ENCODE peak calls at places on chromosomes 13 and 19, in eight cellular contexts. K is epithelial cell of proximal tubule, F is AG04450, V is progenitor cell of endocrine pancreas, I is bronchial epithelial cell, Z is right lobe of liver, R is uterus, P is lower lobe of right lung. G is an unnamed sample.

GRCh38 chr19:30799854-30800755 is 427.9 kb downstream of the ZNF536 start:
- DNase-seq in P (peak), Z (peak), R (no peak), I (peak), V (peak), F (no peak), K (no peak), G (peak)

GRCh38 chr13:25249001-25249543 is 38.2 kb downstream of the MTMR6 start:
- DNase-seq in K (no peak), V (no peak), F (no peak), R (no peak), Z (no peak), P (no peak), I (peak), G (no peak)

GRCh38 chr13:60020288-60020687 is 143.4 kb downstream of the DIAPH3 start:
- DNase-seq in R (no peak), F (no peak), Z (no peak), I (no peak), K (no peak), P (no peak), V (no peak), G (no peak)

GRCh38 chr13:24159921-24160324 is 597 bp upstream of the SPATA13 start:
- DNase-seq in F (no peak), P (no peak), V (no peak), I (no peak), Z (peak), K (peak), R (no peak), G (no peak)

GRCh38 chr13:61880576-61881283 is 465.1 kb upstream of the PCDH20 start:
- DNase-seq in P (no peak), F (no peak), V (no peak), K (peak), Z (no peak), R (no peak), I (peak), G (no peak)

GRCh38 chr19:3344608-3345598 is 21.5 kb upstream of the NFIC start:
- DNase-seq in K (no peak), V (no peak), F (no peak), I (no peak), P (no peak), Z (no peak), R (peak), G (no peak)

GRCh38 chr13:44068737-44069136 is 189.0 kb downstream of the LACC1 start:
- DNase-seq in P (no peak), Z (no peak), R (no peak), I (peak), K (peak), V (no peak), F (peak), G (no peak)

GRCh38 chr13:111474136-111475002 is 153.9 kb downstream of the TEX29 start:
- DNase-seq in Z (no peak), K (peak), R (no peak), I (peak), P (no peak), V (no peak), F (peak), G (peak)

GRCh38 chr13:112554214-112554850 is 33.6 kb downstream of the TUBGCP3 start:
- DNase-seq in V (no peak), R (no peak), Z (no peak), P (no peak), I (no peak), F (no peak), K (no peak), G (no peak)

GRCh38 chr13:60351816-60352215 is 45.2 kb upstream of the TDRD3 start:
- DNase-seq in Z (no peak), F (no peak), V (no peak), R (no peak), I (no peak), P (no peak), K (no peak), G (no peak)

GRCh38 chr13:110319774-110320509 is 12.9 kb downstream of the COL4A2 start:
- DNase-seq in I (peak), V (no peak), P (peak), Z (no peak), R (no peak), F (no peak), K (peak), G (peak)

GRCh38 chr19:19737559-19738332 is 4.8 kb upstream of the ZNF14 start:
- DNase-seq in V (no peak), I (no peak), R (no peak), F (no peak), K (no peak), Z (no peak), P (no peak), G (no peak)

GRCh38 chr19:19738564-19738963 is 5.7 kb upstream of the ZNF14 start:
- DNase-seq in I (no peak), F (no peak), P (no peak), K (no peak), R (no peak), Z (no peak), V (no peak), G (no peak)

GRCh38 chr19:19732579-19733501 is at the start of gene ZNF14:
- DNase-seq in F (peak), I (peak), R (peak), Z (peak), P (peak), K (peak), V (peak), G (peak)
- TF ChIP-seq CTCF in F (peak), I (peak), R (no peak), Z (no peak), P (no peak), K (peak), V (peak), G (no peak)

GRCh38 chr19:10828981-10829821 is 6.8 kb downstream of the TMED1 start:
- DNase-seq in R (no peak), Z (no peak), P (peak), F (no peak), K (no peak), V (no peak), I (no peak), G (no peak)
- TF ChIP-seq CTCF in R (no peak), Z (no peak), P (no peak), F (peak), K (peak), V (no peak), I (no peak), G (no peak)

DNA sequence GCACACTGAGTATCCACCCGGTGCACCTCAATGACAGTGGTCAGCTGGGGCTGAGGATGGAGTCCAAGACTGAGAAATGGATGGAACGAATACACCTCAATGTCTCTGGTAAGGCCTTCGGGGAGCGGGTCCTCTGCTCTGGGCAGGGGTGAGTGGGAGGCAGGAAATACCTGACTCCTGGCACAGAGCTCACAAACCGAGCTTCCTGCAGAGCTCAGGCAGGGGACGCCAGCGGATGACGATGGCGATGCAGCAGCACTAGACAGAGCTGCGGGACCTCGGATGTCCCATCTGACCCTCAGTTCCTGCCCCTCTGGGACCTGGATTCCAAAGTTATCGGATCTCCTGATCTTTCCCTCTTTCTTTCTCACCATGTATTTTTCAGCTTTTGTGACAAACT is 3.8 kb downstream of the CD22 start:
- DNase-seq in V (no peak), Z (no peak), P (no peak), F (no peak), R (no peak), K (no peak), I (no peak), G (no peak)
- TF ChIP-seq CTCF in V (no peak), Z (no peak), P (no peak), F (no peak), R (no peak), K (no peak), I (no peak), G (no peak)

GRCh38 chr19:20565321-20566018 is at the start of gene ZNF737:
- DNase-seq in K (peak), Z (peak), I (peak), V (peak), F (peak), R (peak), P (peak), G (peak)
- TF ChIP-seq CTCF in K (peak), Z (peak), I (peak), V (peak), F (peak), R (peak), P (no peak), G (peak)

DNA sequence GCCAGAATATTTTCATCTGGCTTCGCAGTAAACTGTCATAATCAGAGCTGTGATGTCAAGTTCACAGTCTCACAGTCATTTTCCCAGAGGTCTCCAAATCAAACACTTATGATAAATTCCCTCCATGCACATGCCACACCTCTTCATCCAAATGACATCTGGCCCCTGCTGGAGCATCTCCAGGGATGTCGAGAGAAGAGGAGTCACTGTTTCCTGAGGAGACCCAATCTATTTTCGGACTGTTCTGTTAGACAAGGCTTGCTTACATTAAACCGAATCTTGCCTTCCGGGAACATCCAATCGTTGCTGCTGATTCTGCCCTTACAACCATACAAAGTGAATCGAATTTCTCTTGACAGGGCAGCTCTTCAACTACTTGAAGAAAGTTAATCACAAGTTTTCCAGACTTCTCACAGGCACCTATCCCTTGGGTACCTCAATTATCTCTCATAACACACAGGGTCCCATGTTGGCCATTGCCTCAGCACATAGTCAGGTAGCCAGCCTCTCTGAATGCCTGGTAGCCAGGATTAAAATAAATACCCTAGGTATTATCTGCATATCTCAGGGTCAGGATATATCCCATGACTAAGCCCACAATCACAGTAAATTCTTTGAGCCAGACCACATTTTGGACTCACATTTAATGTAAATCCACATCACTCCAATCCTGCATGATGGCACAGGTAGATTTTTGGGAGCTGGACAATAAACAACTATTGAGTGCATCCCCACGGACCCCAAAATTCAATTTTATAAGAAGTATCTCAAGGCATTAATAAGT is 182.5 kb downstream of the ABCC4 start:
- DNase-seq in R (no peak), P (no peak), F (no peak), I (no peak), Z (no peak), K (no peak), V (no peak), G (no peak)
- TF ChIP-seq CTCF in R (no peak), P (no peak), F (no peak), I (no peak), Z (no peak), K (no peak), V (no peak), G (no peak)

DNA sequence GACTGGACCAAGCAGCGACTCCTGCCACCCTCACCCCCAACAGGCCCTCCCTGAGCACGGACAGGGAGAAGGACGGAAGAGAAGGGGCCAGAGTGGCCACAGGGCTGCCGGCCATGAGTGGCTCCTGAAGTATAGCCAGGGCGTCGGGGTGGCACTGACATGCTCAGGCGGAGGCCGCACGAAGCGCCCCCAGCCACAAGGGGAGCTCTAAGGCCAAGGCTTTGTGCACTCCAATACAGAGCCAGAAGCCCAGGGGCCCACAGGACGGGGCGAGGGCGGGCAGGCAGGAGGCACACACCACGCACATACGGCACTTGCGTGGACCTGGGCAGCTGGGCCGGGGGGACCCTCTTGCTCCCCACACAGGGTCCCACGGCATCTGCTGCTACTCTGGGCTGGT is 52.0 kb downstream of the KLF2 start:
- DNase-seq in F (no peak), V (no peak), I (no peak), P (no peak), K (no peak), Z (no peak), R (no peak), G (no peak)
- TF ChIP-seq CTCF in F (peak), V (peak), I (peak), P (peak), K (peak), Z (peak), R (no peak), G (peak)